ENCODE peak calls at places on chromosome X, in four cellular contexts. One of them, this sample, is unnamed.
A peak's percentile ranks its signal among the peaks of the same experiment; 100 is the strongest.

GRCh38 chrX:45261005-45261404 is 60.3 kb upstream of the DIPK2B start:
- DNase-seq in upper lobe of right lung: no peak
- DNase-seq in gastrocnemius medialis: no peak
- DNase-seq in CD8-positive, alpha-beta T cell: no peak
- DNase-seq in this sample: no peak

GRCh38 chrX:310621-311155 is 7.9 kb downstream of the GTPBP6 start:
- DNase-seq in upper lobe of right lung: peak; percentile 53
- DNase-seq in gastrocnemius medialis: no peak
- DNase-seq in CD8-positive, alpha-beta T cell: no peak
- DNase-seq in this sample: no peak

GRCh38 chrX:25721564-25721963 is 416.6 kb upstream of the MAGEB18 start:
- DNase-seq in upper lobe of right lung: no peak
- DNase-seq in gastrocnemius medialis: no peak
- DNase-seq in CD8-positive, alpha-beta T cell: no peak
- DNase-seq in this sample: no peak

GRCh38 chrX:40084471-40084870 is 13.3 kb downstream of the BCOR start:
- DNase-seq in upper lobe of right lung: no peak
- DNase-seq in gastrocnemius medialis: no peak
- DNase-seq in CD8-positive, alpha-beta T cell: no peak
- DNase-seq in this sample: no peak

GRCh38 chrX:66074920-66075879 is 35.3 kb upstream of the VSIG4 start:
- DNase-seq in upper lobe of right lung: no peak
- DNase-seq in gastrocnemius medialis: peak; percentile 9
- DNase-seq in CD8-positive, alpha-beta T cell: no peak
- DNase-seq in this sample: peak; percentile 16

GRCh38 chrX:55074851-55075467 is at the start of gene PAGE2B:
- DNase-seq in upper lobe of right lung: no peak
- DNase-seq in gastrocnemius medialis: no peak
- DNase-seq in CD8-positive, alpha-beta T cell: no peak
- DNase-seq in this sample: no peak

GRCh38 chrX:46575991-46576392 is 2.4 kb downstream of the CHST7 start:
- DNase-seq in upper lobe of right lung: no peak
- DNase-seq in gastrocnemius medialis: no peak
- DNase-seq in CD8-positive, alpha-beta T cell: no peak
- DNase-seq in this sample: no peak

GRCh38 chrX:53422915-53423268 is 219 bp downstream of the RIBC1 start:
- DNase-seq in upper lobe of right lung: no peak
- DNase-seq in gastrocnemius medialis: no peak
- DNase-seq in CD8-positive, alpha-beta T cell: no peak
- DNase-seq in this sample: no peak

GRCh38 chrX:115690554-115691216 is 129.7 kb downstream of the PLS3 start:
- DNase-seq in upper lobe of right lung: no peak
- DNase-seq in gastrocnemius medialis: no peak
- DNase-seq in CD8-positive, alpha-beta T cell: no peak
- DNase-seq in this sample: no peak

GRCh38 chrX:66030505-66031317 is 9.2 kb downstream of the VSIG4 start:
- DNase-seq in upper lobe of right lung: no peak
- DNase-seq in gastrocnemius medialis: no peak
- DNase-seq in CD8-positive, alpha-beta T cell: no peak
- DNase-seq in this sample: no peak

GRCh38 chrX:100685284-100685996 is 41.4 kb downstream of the SRPX2 start:
- DNase-seq in upper lobe of right lung: no peak
- DNase-seq in gastrocnemius medialis: no peak
- DNase-seq in CD8-positive, alpha-beta T cell: peak; percentile 17
- DNase-seq in this sample: peak; percentile 65
- H3K27ac ChIP-seq in upper lobe of right lung: no peak overlapping the region
- H3K27ac ChIP-seq in gastrocnemius medialis: no peak overlapping the region
- H3K27ac ChIP-seq in CD8-positive, alpha-beta T cell: no peak overlapping the region
- H3K27ac ChIP-seq in this sample: no peak overlapping the region

GRCh38 chrX:123625477-123625876 is 107.4 kb downstream of the THOC2 start:
- DNase-seq in upper lobe of right lung: no peak
- DNase-seq in gastrocnemius medialis: no peak
- DNase-seq in CD8-positive, alpha-beta T cell: no peak
- DNase-seq in this sample: no peak
- H3K36me3 ChIP-seq in upper lobe of right lung: peaks cover 30% of the 10 kb centered on the region
- H3K36me3 ChIP-seq in gastrocnemius medialis: no peaks in the 10 kb centered on the region
- H3K36me3 ChIP-seq in CD8-positive, alpha-beta T cell: peaks cover 22% of the 10 kb centered on the region
- H3K36me3 ChIP-seq in this sample: peaks cover 17% of the 10 kb centered on the region

GRCh38 chrX:19888419-19888879 is 1.0 kb upstream of the SH3KBP1 start:
- DNase-seq in upper lobe of right lung: no peak
- DNase-seq in gastrocnemius medialis: no peak
- DNase-seq in CD8-positive, alpha-beta T cell: no peak
- DNase-seq in this sample: peak; percentile 54

GRCh38 chrX:19886375-19886774 is 1.0 kb downstream of the SH3KBP1 start:
- DNase-seq in upper lobe of right lung: no peak
- DNase-seq in gastrocnemius medialis: no peak
- DNase-seq in CD8-positive, alpha-beta T cell: no peak
- DNase-seq in this sample: no peak

GRCh38 chrX:19883878-19884277 is 3.5 kb downstream of the SH3KBP1 start:
- DNase-seq in upper lobe of right lung: no peak
- DNase-seq in gastrocnemius medialis: no peak
- DNase-seq in CD8-positive, alpha-beta T cell: no peak
- DNase-seq in this sample: no peak

GRCh38 chrX:19886888-19887531 is 390 bp downstream of the SH3KBP1 start:
- DNase-seq in upper lobe of right lung: peak; percentile 66
- DNase-seq in gastrocnemius medialis: no peak
- DNase-seq in CD8-positive, alpha-beta T cell: no peak
- DNase-seq in this sample: peak; percentile 15

DNA sequence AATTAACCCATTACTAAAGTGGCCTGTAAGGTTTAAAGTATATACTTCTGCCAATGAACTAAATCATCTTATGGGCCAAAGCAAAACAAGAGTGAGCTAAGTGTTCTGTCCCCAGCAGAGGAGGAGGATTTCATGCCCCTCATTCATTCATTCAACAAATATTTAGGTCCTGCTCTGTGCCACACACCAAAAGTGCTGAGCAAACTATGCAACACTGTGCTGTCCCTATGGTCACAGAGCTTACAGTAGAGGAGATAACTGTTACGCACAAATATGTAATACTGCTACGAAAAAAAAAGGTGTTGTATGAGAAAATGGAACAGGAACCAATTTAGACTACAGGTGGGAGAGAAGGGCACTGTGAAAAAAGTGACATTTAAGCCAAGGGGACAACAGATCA is 1.7 kb downstream of the SH3KBP1 start:
- DNase-seq in upper lobe of right lung: no peak
- DNase-seq in gastrocnemius medialis: no peak
- DNase-seq in CD8-positive, alpha-beta T cell: no peak
- DNase-seq in this sample: no peak
- H3K4me3 ChIP-seq in upper lobe of right lung: peak overlapping the region; percentile 61
- H3K4me3 ChIP-seq in gastrocnemius medialis: no peak overlapping the region
- H3K4me3 ChIP-seq in CD8-positive, alpha-beta T cell: no peak overlapping the region
- H3K4me3 ChIP-seq in this sample: peak overlapping the region; percentile 9

GRCh38 chrX:11103751-11104150 is 7.4 kb upstream of the HCCS start:
- DNase-seq in upper lobe of right lung: no peak
- DNase-seq in gastrocnemius medialis: no peak
- DNase-seq in CD8-positive, alpha-beta T cell: no peak
- DNase-seq in this sample: no peak

GRCh38 chrX:11097920-11098319 is 13.2 kb upstream of the HCCS start:
- DNase-seq in upper lobe of right lung: no peak
- DNase-seq in gastrocnemius medialis: no peak
- DNase-seq in CD8-positive, alpha-beta T cell: no peak
- DNase-seq in this sample: no peak

GRCh38 chrX:11103006-11103405 is 8.1 kb upstream of the HCCS start:
- DNase-seq in upper lobe of right lung: no peak
- DNase-seq in gastrocnemius medialis: no peak
- DNase-seq in CD8-positive, alpha-beta T cell: no peak
- DNase-seq in this sample: no peak

GRCh38 chrX:11100281-11101035 is 10.7 kb upstream of the HCCS start:
- DNase-seq in upper lobe of right lung: no peak
- DNase-seq in gastrocnemius medialis: no peak
- DNase-seq in CD8-positive, alpha-beta T cell: no peak
- DNase-seq in this sample: no peak

GRCh38 chrX:11099465-11099864 is 11.7 kb upstream of the HCCS start:
- DNase-seq in upper lobe of right lung: no peak
- DNase-seq in gastrocnemius medialis: no peak
- DNase-seq in CD8-positive, alpha-beta T cell: no peak
- DNase-seq in this sample: no peak
- H3K27ac ChIP-seq in upper lobe of right lung: no peak overlapping the region
- H3K27ac ChIP-seq in gastrocnemius medialis: no peak overlapping the region
- H3K27ac ChIP-seq in CD8-positive, alpha-beta T cell: no peak overlapping the region
- H3K27ac ChIP-seq in this sample: no peak overlapping the region

GRCh38 chrX:133856819-133857218 is 128.6 kb downstream of the GPC3 start:
- DNase-seq in upper lobe of right lung: no peak
- DNase-seq in gastrocnemius medialis: no peak
- DNase-seq in CD8-positive, alpha-beta T cell: no peak
- DNase-seq in this sample: no peak
- H3K36me3 ChIP-seq in upper lobe of right lung: no peaks in the 10 kb centered on the region
- H3K36me3 ChIP-seq in gastrocnemius medialis: no peaks in the 10 kb centered on the region
- H3K36me3 ChIP-seq in CD8-positive, alpha-beta T cell: no peaks in the 10 kb centered on the region
- H3K36me3 ChIP-seq in this sample: no peaks in the 10 kb centered on the region

This sample was measured in CD4-positive, alpha-beta memory T cell.